ENCODE peak calls at places on chromosomes 12 and 14, in seven cellular contexts. One of them, this sample, is unnamed.

GRCh38 chr14:68874746-68875155 is 81.9 kb upstream of the ZFP36L1 start:
- DNase-seq in endothelial cell of umbilical vein: no peak
- DNase-seq in K562: no peak
- DNase-seq in HepG2: no peak
- DNase-seq in stomach: no peak
- DNase-seq in transverse colon: no peak
- DNase-seq in prostate gland: no peak
- DNase-seq in this sample: peak

GRCh38 chr14:101076451-101077220 is 173.1 kb upstream of the RTL1 start:
- DNase-seq in endothelial cell of umbilical vein: no peak
- DNase-seq in K562: no peak
- DNase-seq in HepG2: no peak
- DNase-seq in stomach: peak
- DNase-seq in transverse colon: no peak
- DNase-seq in prostate gland: no peak
- DNase-seq in this sample: no peak

GRCh38 chr14:79254069-79254775 is 957.1 kb downstream of the DIO2 start:
- DNase-seq in endothelial cell of umbilical vein: no peak
- DNase-seq in K562: no peak
- DNase-seq in HepG2: no peak
- DNase-seq in stomach: no peak
- DNase-seq in transverse colon: no peak
- DNase-seq in prostate gland: no peak
- DNase-seq in this sample: no peak

GRCh38 chr12:132449565-132450390 is 40.2 kb upstream of the FBRSL1 start:
- DNase-seq in endothelial cell of umbilical vein: no peak
- DNase-seq in K562: no peak
- DNase-seq in HepG2: no peak
- DNase-seq in stomach: no peak
- DNase-seq in transverse colon: peak
- DNase-seq in prostate gland: no peak
- DNase-seq in this sample: no peak

GRCh38 chr14:52348796-52349195 is 34.7 kb downstream of the PTGER2 start:
- DNase-seq in endothelial cell of umbilical vein: no peak
- DNase-seq in K562: no peak
- DNase-seq in HepG2: no peak
- DNase-seq in stomach: no peak
- DNase-seq in transverse colon: no peak
- DNase-seq in prostate gland: no peak
- DNase-seq in this sample: no peak

GRCh38 chr14:71591929-71592328 is 340.3 kb upstream of the RGS6 start:
- DNase-seq in endothelial cell of umbilical vein: peak
- DNase-seq in K562: no peak
- DNase-seq in HepG2: no peak
- DNase-seq in stomach: no peak
- DNase-seq in transverse colon: no peak
- DNase-seq in prostate gland: no peak
- DNase-seq in this sample: peak

GRCh38 chr12:75825686-75826085 is 205.9 kb downstream of the PHLDA1 start:
- DNase-seq in endothelial cell of umbilical vein: no peak
- DNase-seq in K562: no peak
- DNase-seq in HepG2: no peak
- DNase-seq in stomach: no peak
- DNase-seq in transverse colon: no peak
- DNase-seq in prostate gland: no peak
- DNase-seq in this sample: peak

GRCh38 chr12:108332791-108333382 is 6.2 kb downstream of the CMKLR1 start:
- DNase-seq in endothelial cell of umbilical vein: peak
- DNase-seq in K562: no peak
- DNase-seq in HepG2: no peak
- DNase-seq in stomach: no peak
- DNase-seq in transverse colon: peak
- DNase-seq in prostate gland: no peak
- DNase-seq in this sample: no peak

GRCh38 chr12:8780389-8780788 is 42.0 kb upstream of the A2ML1 start:
- DNase-seq in endothelial cell of umbilical vein: peak
- DNase-seq in K562: peak
- DNase-seq in HepG2: peak
- DNase-seq in stomach: no peak
- DNase-seq in transverse colon: no peak
- DNase-seq in prostate gland: peak
- DNase-seq in this sample: peak

GRCh38 chr14:71693373-71693772 is 238.9 kb upstream of the RGS6 start:
- DNase-seq in endothelial cell of umbilical vein: no peak
- DNase-seq in K562: no peak
- DNase-seq in HepG2: no peak
- DNase-seq in stomach: no peak
- DNase-seq in transverse colon: no peak
- DNase-seq in prostate gland: no peak
- DNase-seq in this sample: no peak

GRCh38 chr12:131919366-131920156 is 9.5 kb upstream of the PUS1 start:
- DNase-seq in endothelial cell of umbilical vein: no peak
- DNase-seq in K562: no peak
- DNase-seq in HepG2: no peak
- DNase-seq in stomach: no peak
- DNase-seq in transverse colon: no peak
- DNase-seq in prostate gland: no peak
- DNase-seq in this sample: no peak

GRCh38 chr12:66629138-66629880 is 49.6 kb downstream of the GRIP1 start:
- DNase-seq in endothelial cell of umbilical vein: no peak
- DNase-seq in K562: no peak
- DNase-seq in HepG2: peak
- DNase-seq in stomach: no peak
- DNase-seq in transverse colon: no peak
- DNase-seq in prostate gland: no peak
- DNase-seq in this sample: no peak

GRCh38 chr12:11687538-11687937 is 38.1 kb downstream of the ETV6 start:
- DNase-seq in endothelial cell of umbilical vein: no peak
- DNase-seq in K562: no peak
- DNase-seq in HepG2: peak
- DNase-seq in stomach: no peak
- DNase-seq in transverse colon: no peak
- DNase-seq in prostate gland: no peak
- DNase-seq in this sample: no peak

DNA sequence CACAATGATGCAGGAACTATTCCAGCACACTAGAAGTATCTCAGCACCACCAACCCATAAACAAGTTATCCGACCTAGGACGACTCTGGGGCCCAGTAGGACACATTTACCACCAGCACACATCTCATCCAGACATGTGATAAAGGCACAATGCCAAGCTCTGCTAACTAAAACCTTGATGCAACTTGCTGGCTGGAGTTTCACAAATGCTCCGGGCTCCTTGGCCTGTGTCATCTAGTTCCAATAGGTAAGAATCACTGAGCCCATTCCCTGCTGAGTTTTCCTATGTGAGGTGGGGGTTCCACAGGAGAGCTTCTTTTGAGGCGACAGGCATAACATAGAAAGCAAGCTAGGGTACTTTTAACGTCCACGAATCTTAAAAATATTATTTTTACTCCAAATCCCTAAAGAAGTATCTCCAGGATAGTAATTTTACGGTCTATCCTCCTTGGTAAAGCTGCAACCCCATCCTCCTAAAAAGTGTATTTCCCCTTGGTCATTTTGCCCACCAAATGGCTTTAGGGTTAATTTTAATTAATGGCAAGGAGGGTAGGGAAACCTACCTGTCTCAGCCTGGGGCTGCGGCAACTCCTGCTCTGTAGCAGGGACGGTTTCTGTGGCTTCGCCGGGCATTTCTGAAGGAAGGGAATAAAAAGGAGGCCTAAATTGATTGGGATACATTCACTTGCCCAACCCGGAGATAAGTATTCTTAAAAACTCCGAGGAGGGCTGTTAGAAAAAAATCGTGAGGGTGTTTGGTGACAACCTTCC is 1.0 kb downstream of the NACA start:
- DNase-seq in endothelial cell of umbilical vein: peak
- DNase-seq in K562: no peak
- DNase-seq in HepG2: peak
- DNase-seq in stomach: peak
- DNase-seq in transverse colon: peak
- DNase-seq in prostate gland: peak
- DNase-seq in this sample: no peak
- TF ChIP-seq POLR2AphosphoS5 in endothelial cell of umbilical vein: peak
- TF ChIP-seq POLR2AphosphoS5 in K562: peak
- TF ChIP-seq POLR2AphosphoS5 in HepG2: no peak
- TF ChIP-seq POLR2AphosphoS5 in stomach: peak
- TF ChIP-seq POLR2AphosphoS5 in transverse colon: peak
- TF ChIP-seq POLR2AphosphoS5 in prostate gland: peak
- TF ChIP-seq POLR2AphosphoS5 in this sample: no peak

GRCh38 chr12:122983789-122984515 is 3.5 kb downstream of the ARL6IP4 start:
- DNase-seq in endothelial cell of umbilical vein: peak
- DNase-seq in K562: no peak
- DNase-seq in HepG2: peak
- DNase-seq in stomach: no peak
- DNase-seq in transverse colon: no peak
- DNase-seq in prostate gland: no peak
- DNase-seq in this sample: no peak

GRCh38 chr12:122981036-122981471 is 573 bp downstream of the ARL6IP4 start:
- DNase-seq in endothelial cell of umbilical vein: peak
- DNase-seq in K562: no peak
- DNase-seq in HepG2: no peak
- DNase-seq in stomach: no peak
- DNase-seq in transverse colon: no peak
- DNase-seq in prostate gland: no peak
- DNase-seq in this sample: no peak

GRCh38 chr12:122982963-122983788 is 2.7 kb downstream of the ARL6IP4 start:
- DNase-seq in endothelial cell of umbilical vein: no peak
- DNase-seq in K562: no peak
- DNase-seq in HepG2: no peak
- DNase-seq in stomach: no peak
- DNase-seq in transverse colon: no peak
- DNase-seq in prostate gland: no peak
- DNase-seq in this sample: no peak

GRCh38 chr12:122981587-122982493 is 1.4 kb downstream of the ARL6IP4 start:
- DNase-seq in endothelial cell of umbilical vein: no peak
- DNase-seq in K562: no peak
- DNase-seq in HepG2: no peak
- DNase-seq in stomach: no peak
- DNase-seq in transverse colon: no peak
- DNase-seq in prostate gland: no peak
- DNase-seq in this sample: no peak

GRCh38 chr12:122982494-122982850 is 2.0 kb downstream of the ARL6IP4 start:
- DNase-seq in endothelial cell of umbilical vein: no peak
- DNase-seq in K562: no peak
- DNase-seq in HepG2: no peak
- DNase-seq in stomach: no peak
- DNase-seq in transverse colon: no peak
- DNase-seq in prostate gland: no peak
- DNase-seq in this sample: no peak
- H3K27ac ChIP-seq in endothelial cell of umbilical vein: no peak
- H3K27ac ChIP-seq in K562: no peak
- H3K27ac ChIP-seq in HepG2: peak
- H3K27ac ChIP-seq in stomach: peak
- H3K27ac ChIP-seq in transverse colon: no peak
- H3K27ac ChIP-seq in prostate gland: no peak
- H3K27ac ChIP-seq in this sample: peak

GRCh38 chr12:120227233-120228040 is 26.5 kb upstream of the RPLP0 start:
- DNase-seq in endothelial cell of umbilical vein: no peak
- DNase-seq in K562: no peak
- DNase-seq in HepG2: peak
- DNase-seq in stomach: no peak
- DNase-seq in transverse colon: no peak
- DNase-seq in prostate gland: no peak
- DNase-seq in this sample: no peak

GRCh38 chr12:120225852-120226640 is 25.1 kb upstream of the RPLP0 start:
- DNase-seq in endothelial cell of umbilical vein: no peak
- DNase-seq in K562: peak
- DNase-seq in HepG2: no peak
- DNase-seq in stomach: peak
- DNase-seq in transverse colon: peak
- DNase-seq in prostate gland: no peak
- DNase-seq in this sample: no peak

GRCh38 chr12:120224304-120225199 is 23.6 kb upstream of the RPLP0 start:
- DNase-seq in endothelial cell of umbilical vein: no peak
- DNase-seq in K562: no peak
- DNase-seq in HepG2: no peak
- DNase-seq in stomach: peak
- DNase-seq in transverse colon: peak
- DNase-seq in prostate gland: peak
- DNase-seq in this sample: no peak

GRCh38 chr12:120223458-120224303 is 22.8 kb upstream of the RPLP0 start:
- DNase-seq in endothelial cell of umbilical vein: no peak
- DNase-seq in K562: no peak
- DNase-seq in HepG2: no peak
- DNase-seq in stomach: no peak
- DNase-seq in transverse colon: no peak
- DNase-seq in prostate gland: no peak
- DNase-seq in this sample: no peak

DNA sequence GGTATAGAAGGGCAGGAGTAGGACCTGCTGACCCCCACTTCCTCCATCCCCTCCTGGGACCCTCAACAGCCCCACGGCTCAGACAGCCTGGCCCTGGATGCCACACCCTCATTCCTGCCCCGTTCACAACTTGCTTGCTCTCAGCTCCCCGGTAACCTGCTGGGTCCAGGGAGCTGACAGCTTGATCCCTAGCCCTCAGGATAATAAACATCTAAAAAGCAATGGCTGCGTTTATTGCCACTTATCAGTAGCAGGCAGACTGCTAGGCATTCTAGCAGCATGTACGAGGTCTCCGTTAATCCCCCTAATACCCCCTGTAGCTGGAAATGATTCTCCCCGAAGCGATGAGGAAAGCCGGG is 24.3 kb upstream of the RPLP0 start:
- DNase-seq in endothelial cell of umbilical vein: no peak
- DNase-seq in K562: no peak
- DNase-seq in HepG2: no peak
- DNase-seq in stomach: no peak
- DNase-seq in transverse colon: peak
- DNase-seq in prostate gland: no peak
- DNase-seq in this sample: no peak
- TF ChIP-seq POLR2AphosphoS5 in endothelial cell of umbilical vein: no peak
- TF ChIP-seq POLR2AphosphoS5 in K562: no peak
- TF ChIP-seq POLR2AphosphoS5 in HepG2: no peak
- TF ChIP-seq POLR2AphosphoS5 in stomach: no peak
- TF ChIP-seq POLR2AphosphoS5 in transverse colon: no peak
- TF ChIP-seq POLR2AphosphoS5 in prostate gland: no peak
- TF ChIP-seq POLR2AphosphoS5 in this sample: no peak

GRCh38 chr12:87439990-87440827 is 589.0 kb downstream of the C12orf50 start:
- DNase-seq in endothelial cell of umbilical vein: peak
- DNase-seq in K562: no peak
- DNase-seq in HepG2: no peak
- DNase-seq in stomach: peak
- DNase-seq in transverse colon: peak
- DNase-seq in prostate gland: peak
- DNase-seq in this sample: peak
- H3K27ac ChIP-seq in endothelial cell of umbilical vein: no peak
- H3K27ac ChIP-seq in K562: no peak
- H3K27ac ChIP-seq in HepG2: no peak
- H3K27ac ChIP-seq in stomach: no peak
- H3K27ac ChIP-seq in transverse colon: peak
- H3K27ac ChIP-seq in prostate gland: no peak
- H3K27ac ChIP-seq in this sample: peak

This sample was measured in HCT116.